ENCODE peak calls at places on chromosomes 11 and 22, in nine cellular contexts. G is dorsolateral prefrontal cortex; K is cardiac muscle cell; T is CD4-positive, alpha-beta T cell; I is brain microvascular endothelial cell; E is lung; W is right atrium auricular region; S is lower lobe of right lung; P is sigmoid colon. N is an unnamed sample.

GRCh38 chr11:82003671-82004148 is 730.0 kb downstream of the FAM181B start:
- DNase-seq in G (no peak), K (no peak), T (no peak), I (peak), E (no peak), W (no peak), S (no peak), P (no peak), N (peak)

GRCh38 chr11:128022007-128022368 is 565.4 kb downstream of the ETS1 start:
- DNase-seq in G (no peak), K (peak), T (no peak), I (peak), E (no peak), W (no peak), S (no peak), P (no peak), N (no peak)

GRCh38 chr11:129115652-129116585 is 76.2 kb downstream of the ARHGAP32 start:
- DNase-seq in G (no peak), K (peak), T (no peak), I (peak), E (no peak), W (no peak), S (no peak), P (no peak), N (peak)

GRCh38 chr11:12090061-12090572 is 20.3 kb upstream of the MICAL2 start:
- DNase-seq in G (no peak), K (peak), T (no peak), I (no peak), E (peak), W (no peak), S (peak), P (no peak), N (peak)

GRCh38 chr22:50581950-50582561 is 593 bp downstream of the CHKB start:
- DNase-seq in G (no peak), K (no peak), T (no peak), I (no peak), E (no peak), W (no peak), S (no peak), P (peak), N (peak)

GRCh38 chr22:50315289-50316113 is 8.1 kb upstream of the PLXNB2 start:
- DNase-seq in G (no peak), K (no peak), T (no peak), I (no peak), E (no peak), W (no peak), S (no peak), P (no peak), N (no peak)

GRCh38 chr11:59062602-59063529 is 23.2 kb upstream of the GLYATL1B start:
- DNase-seq in G (no peak), K (peak), T (no peak), I (no peak), E (no peak), W (no peak), S (peak), P (no peak), N (no peak)

GRCh38 chr11:33160147-33160546 is 1.1 kb downstream of the CSTF3 start:
- DNase-seq in G (no peak), K (peak), T (no peak), I (peak), E (no peak), W (no peak), S (no peak), P (no peak), N (peak)

GRCh38 chr11:46120361-46120710 is 918 bp downstream of the PHF21A start:
- DNase-seq in G (peak), K (no peak), T (no peak), I (no peak), E (no peak), W (no peak), S (peak), P (peak), N (peak)

GRCh38 chr22:22958621-22959020 is 71.0 kb downstream of the IGLL5 start:
- DNase-seq in G (no peak), K (no peak), T (no peak), I (no peak), E (no peak), W (no peak), S (no peak), P (no peak), N (no peak)

GRCh38 chr11:114354076-114354475 is 46.2 kb downstream of the C11orf71 start:
- DNase-seq in G (no peak), K (peak), T (no peak), I (peak), E (no peak), W (no peak), S (no peak), P (no peak), N (peak)

GRCh38 chr22:39808087-39808486 is 85.5 kb downstream of the ENTHD1 start:
- DNase-seq in G (no peak), K (peak), T (peak), I (no peak), E (no peak), W (no peak), S (no peak), P (no peak), N (no peak)

GRCh38 chr11:64648551-64648950 is 57.5 kb downstream of the SLC22A12 start:
- DNase-seq in G (no peak), K (no peak), T (no peak), I (no peak), E (no peak), W (no peak), S (no peak), P (no peak), N (no peak)

GRCh38 chr11:27505781-27506180 is 788 bp downstream of the LIN7C start:
- DNase-seq in G (no peak), K (peak), T (no peak), I (no peak), E (no peak), W (no peak), S (no peak), P (no peak), N (no peak)

GRCh38 chr11:12706531-12707499 is 32.6 kb downstream of the TEAD1 start:
- DNase-seq in G (no peak), K (peak), T (no peak), I (no peak), E (no peak), W (no peak), S (no peak), P (no peak), N (no peak)

GRCh38 chr11:6576471-6577373 is 26.7 kb downstream of the RRP8 start:
- DNase-seq in G (peak), K (peak), T (no peak), I (no peak), E (no peak), W (no peak), S (no peak), P (peak), N (no peak)
- TF ChIP-seq CTCF in G (no peak), K (no peak), T (no peak), I (no peak), E (no peak), W (no peak), S (no peak), P (no peak), N (no peak)

GRCh38 chr11:123682976-123683375 is 28.6 kb upstream of the SCN3B start:
- DNase-seq in G (no peak), K (no peak), T (no peak), I (no peak), E (no peak), W (no peak), S (no peak), P (no peak), N (no peak)

GRCh38 chr11:123683616-123684170 is 29.3 kb upstream of the SCN3B start:
- DNase-seq in G (no peak), K (no peak), T (no peak), I (no peak), E (no peak), W (no peak), S (no peak), P (no peak), N (no peak)

GRCh38 chr11:123678246-123678645 is 23.8 kb upstream of the SCN3B start:
- DNase-seq in G (no peak), K (no peak), T (no peak), I (no peak), E (no peak), W (no peak), S (no peak), P (no peak), N (peak)

GRCh38 chr11:123677510-123677909 is 23.1 kb upstream of the SCN3B start:
- DNase-seq in G (no peak), K (no peak), T (no peak), I (no peak), E (no peak), W (no peak), S (no peak), P (no peak), N (no peak)

GRCh38 chr11:123681007-123681406 is 26.6 kb upstream of the SCN3B start:
- DNase-seq in G (no peak), K (no peak), T (no peak), I (no peak), E (no peak), W (no peak), S (no peak), P (no peak), N (no peak)
- H3K27ac ChIP-seq in G (no peak), K (no peak), T (no peak), I (no peak), E (no peak), W (no peak), S (no peak), P (no peak), N (no peak)

DNA sequence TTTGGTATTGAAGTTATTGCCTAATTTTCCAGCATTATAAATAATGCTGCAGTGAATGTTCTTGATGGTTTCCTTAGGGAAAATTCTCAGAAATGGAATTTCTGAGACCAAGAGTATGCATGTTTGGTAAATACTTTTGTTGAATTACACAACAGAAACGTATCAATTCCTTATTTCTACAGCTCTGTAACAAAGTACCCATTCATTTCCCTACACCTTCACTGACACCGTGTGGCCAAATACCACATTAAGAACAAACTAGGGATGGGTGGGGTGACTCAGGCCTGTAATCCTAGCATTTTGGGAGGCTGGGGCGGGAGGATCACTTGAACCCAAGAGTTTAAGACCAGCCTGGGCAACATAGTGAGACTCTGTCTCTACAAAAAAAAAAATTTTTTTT is 21.8 kb downstream of the MCAM start:
- DNase-seq in G (no peak), K (peak), T (no peak), I (no peak), E (no peak), W (no peak), S (no peak), P (no peak), N (no peak)
- TF ChIP-seq CTCF in G (no peak), K (no peak), T (no peak), I (peak), E (no peak), W (no peak), S (no peak), P (no peak), N (no peak)

GRCh38 chr11:117703209-117703608 is 93.8 kb downstream of the DSCAML1 start:
- DNase-seq in G (no peak), K (no peak), T (no peak), I (no peak), E (no peak), W (no peak), S (no peak), P (no peak), N (no peak)
- H3K27ac ChIP-seq in G (peak), K (no peak), T (no peak), I (no peak), E (no peak), W (no peak), S (no peak), P (no peak), N (no peak)

GRCh38 chr11:134332782-134333181 is 994 bp downstream of the GLB1L2 start:
- DNase-seq in G (no peak), K (no peak), T (no peak), I (no peak), E (no peak), W (no peak), S (no peak), P (peak), N (no peak)

GRCh38 chr11:134330611-134331564 is 900 bp upstream of the GLB1L2 start:
- DNase-seq in G (no peak), K (no peak), T (no peak), I (no peak), E (no peak), W (no peak), S (no peak), P (peak), N (no peak)

GRCh38 chr11:134331565-134332188 is at the start of gene GLB1L2:
- DNase-seq in G (peak), K (peak), T (peak), I (peak), E (peak), W (no peak), S (peak), P (peak), N (peak)

GRCh38 chr11:134333312-134333711 is 1.5 kb downstream of the GLB1L2 start:
- DNase-seq in G (no peak), K (peak), T (no peak), I (no peak), E (no peak), W (no peak), S (no peak), P (peak), N (no peak)

DNA sequence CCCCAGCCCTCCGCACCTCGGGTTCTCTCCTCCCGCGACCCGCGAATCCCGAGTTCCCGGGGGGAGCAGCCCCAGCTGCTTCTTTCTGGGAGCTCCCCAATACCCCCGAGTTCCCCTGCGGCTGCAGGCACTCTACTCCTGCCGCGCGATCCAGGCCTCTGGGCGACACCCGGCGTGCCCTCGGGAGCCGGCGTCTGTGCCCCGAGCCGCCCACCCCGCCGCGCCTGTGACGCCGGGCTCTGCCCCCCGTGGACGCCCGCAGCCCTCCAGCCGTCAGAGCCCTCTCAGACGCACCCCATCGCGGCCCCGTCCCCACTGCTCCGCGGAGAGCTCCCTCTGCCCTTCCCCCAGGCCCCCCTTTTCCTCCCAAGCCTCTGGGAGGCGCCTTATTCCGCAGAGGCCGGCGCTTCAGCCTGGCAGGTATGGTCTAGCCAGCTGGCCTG is 422 bp downstream of the GLB1L2 start:
- DNase-seq in G (no peak), K (no peak), T (no peak), I (no peak), E (no peak), W (no peak), S (no peak), P (peak), N (no peak)
- TF ChIP-seq CTCF in G (no peak), K (no peak), T (no peak), I (no peak), E (no peak), W (no peak), S (no peak), P (no peak), N (no peak)

GRCh38 chr11:83725718-83726117 is 439.6 kb upstream of the CCDC90B start:
- DNase-seq in G (no peak), K (peak), T (no peak), I (no peak), E (no peak), W (no peak), S (no peak), P (no peak), N (no peak)
- H3K27ac ChIP-seq in G (peak), K (no peak), T (no peak), I (no peak), E (no peak), W (no peak), S (no peak), P (peak), N (no peak)

GRCh38 chr11:57342702-57343101 is 4.5 kb downstream of the P2RX3 start:
- DNase-seq in G (no peak), K (no peak), T (no peak), I (no peak), E (no peak), W (no peak), S (no peak), P (no peak), N (no peak)

GRCh38 chr11:57341250-57341808 is 3.2 kb downstream of the P2RX3 start:
- DNase-seq in G (no peak), K (no peak), T (no peak), I (no peak), E (no peak), W (no peak), S (no peak), P (no peak), N (no peak)

GRCh38 chr11:57339305-57339704 is 1.2 kb downstream of the P2RX3 start:
- DNase-seq in G (no peak), K (no peak), T (no peak), I (no peak), E (no peak), W (no peak), S (no peak), P (no peak), N (peak)

GRCh38 chr11:57338152-57338551 is at the start of gene P2RX3:
- DNase-seq in G (no peak), K (no peak), T (no peak), I (no peak), E (no peak), W (no peak), S (no peak), P (no peak), N (no peak)

GRCh38 chr11:57340228-57340627 is 2.1 kb downstream of the P2RX3 start:
- DNase-seq in G (no peak), K (peak), T (no peak), I (no peak), E (no peak), W (no peak), S (no peak), P (no peak), N (no peak)
- TF ChIP-seq CTCF in G (no peak), K (peak), T (no peak), I (peak), E (no peak), W (no peak), S (no peak), P (no peak), N (no peak)

DNA sequence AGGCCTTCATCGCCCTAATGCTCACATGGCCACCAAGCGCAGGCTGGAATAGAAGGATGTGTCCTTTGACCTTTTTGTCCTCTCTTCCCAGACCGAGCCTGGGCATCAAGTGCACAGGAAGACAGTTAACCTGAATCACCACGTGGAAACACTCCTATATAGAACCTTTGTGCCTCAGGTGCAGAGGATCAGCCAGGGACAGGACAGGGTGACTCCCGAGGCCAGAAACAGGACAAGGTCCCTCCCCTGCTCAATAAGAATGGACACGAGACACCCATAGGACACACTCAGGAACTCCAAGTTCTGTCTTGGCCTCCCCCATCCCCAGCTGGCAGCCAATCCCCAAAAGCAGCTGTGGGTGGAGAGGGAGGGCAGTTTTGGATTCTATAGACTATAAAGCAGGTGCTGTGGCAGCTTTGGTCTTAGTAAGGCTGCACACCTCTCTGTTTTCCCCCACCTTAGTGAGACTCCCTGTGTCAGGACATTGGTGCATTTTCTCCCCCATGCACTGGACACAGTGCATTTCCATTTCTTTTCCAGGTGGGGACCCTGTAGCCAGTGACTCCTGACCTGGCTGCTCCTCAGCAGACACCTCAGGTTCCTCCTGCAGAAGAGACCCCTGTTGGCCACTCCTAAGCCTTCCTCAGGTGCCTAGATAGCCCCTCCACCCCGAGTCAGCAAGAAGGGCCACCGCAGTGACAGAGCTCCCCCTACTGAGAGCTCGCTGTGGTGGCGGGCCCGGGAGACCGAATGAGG is 43.6 kb upstream of the POU2AF1 start:
- DNase-seq in G (peak), K (peak), T (peak), I (peak), E (peak), W (no peak), S (peak), P (peak), N (no peak)
- H3K27ac ChIP-seq in G (no peak), K (no peak), T (no peak), I (no peak), E (no peak), W (no peak), S (no peak), P (no peak), N (no peak)

N was measured in RWPE1.